ENCODE peak calls at places on chromosomes 7 and 10, in five cellular contexts. G is NCI-H2081, P is H7, X is Calu3, R is neuronal stem cell. D is an unnamed sample.

GRCh38 chr10:104199567-104199966 is 32.6 kb downstream of the CFAP43 start:
- DNase-seq in P (no peak), G (no peak), X (no peak), R (no peak), D (no peak)

GRCh38 chr7:158782638-158783490 is 46.4 kb downstream of the ESYT2 start:
- DNase-seq in G (no peak), X (peak), R (no peak), P (no peak), D (peak)

GRCh38 chr10:76432274-76433012 is 1001.0 kb downstream of the LRMDA start:
- DNase-seq in G (no peak), R (no peak), X (no peak), P (no peak), D (peak)

GRCh38 chr10:33623677-33624076 is 289.2 kb upstream of the NRP1 start:
- DNase-seq in P (no peak), G (no peak), R (no peak), X (no peak), D (no peak)

GRCh38 chr10:93947055-93947454 is 46.7 kb upstream of the PLCE1 start:
- DNase-seq in P (no peak), G (no peak), R (no peak), X (no peak), D (peak)

GRCh38 chr10:104350146-104350635 is 3.4 kb upstream of the CFAP58 start:
- DNase-seq in G (peak), R (no peak), X (no peak), P (peak), D (no peak)

GRCh38 chr10:69769395-69769989 is 32.2 kb upstream of the COL13A1 start:
- DNase-seq in G (no peak), X (peak), P (peak), R (no peak), D (peak)

GRCh38 chr7:140873473-140873872 is 51.3 kb downstream of the BRAF start:
- DNase-seq in R (no peak), G (no peak), P (no peak), X (no peak), D (no peak)

GRCh38 chr10:86371116-86371515 is 4.5 kb upstream of the GRID1 start:
- DNase-seq in X (no peak), P (no peak), R (no peak), G (no peak), D (no peak)

GRCh38 chr10:74704629-74705360 is 121.6 kb upstream of the KAT6B start:
- DNase-seq in X (no peak), G (peak), R (no peak), P (no peak), D (no peak)

GRCh38 chr7:8125680-8126444 is 136.1 kb downstream of the ICA1 start:
- DNase-seq in R (no peak), G (no peak), P (no peak), X (no peak), D (no peak)

GRCh38 chr10:117610321-117610720 is 67.8 kb downstream of the EMX2 start:
- DNase-seq in X (no peak), G (no peak), P (peak), R (no peak), D (no peak)

GRCh38 chr10:4867520-4868356 is 41.7 kb downstream of the AKR1E2 start:
- DNase-seq in G (no peak), P (no peak), X (no peak), R (no peak), D (no peak)

GRCh38 chr10:124575107-124576035 is 113.7 kb downstream of the LHPP start:
- DNase-seq in G (no peak), R (no peak), X (no peak), P (peak), D (no peak)

GRCh38 chr10:91891285-91892001 is 17.8 kb downstream of the FGFBP3 start:
- DNase-seq in X (no peak), R (no peak), G (no peak), P (no peak), D (no peak)

GRCh38 chr7:8455426-8455825 is 22.0 kb downstream of the NXPH1 start:
- DNase-seq in X (no peak), P (no peak), G (no peak), R (no peak), D (no peak)

GRCh38 chr7:79298145-79298760 is 155.2 kb downstream of the MAGI2 start:
- DNase-seq in X (peak), R (peak), G (peak), P (peak), D (peak)

GRCh38 chr10:110471566-110472139 is 26.1 kb upstream of the DUSP5 start:
- DNase-seq in X (no peak), G (no peak), R (no peak), P (peak), D (no peak)

GRCh38 chr10:34895977-34896376 is 80.9 kb upstream of the PARD3 start:
- DNase-seq in R (no peak), G (no peak), P (no peak), X (no peak), D (no peak)

GRCh38 chr7:106082087-106082854 is 29.8 kb downstream of the SYPL1 start:
- DNase-seq in R (no peak), P (no peak), G (no peak), X (no peak), D (no peak)

GRCh38 chr7:100951888-100952560 is 2.7 kb downstream of the MUC3A start:
- DNase-seq in R (no peak), G (no peak), X (no peak), P (no peak), D (no peak)

GRCh38 chr10:32963102-32963501 is 5.1 kb upstream of the ITGB1 start:
- DNase-seq in R (no peak), P (no peak), X (no peak), G (no peak), D (no peak)

GRCh38 chr10:31467791-31468535 is 148.9 kb downstream of the ZEB1 start:
- DNase-seq in P (peak), R (no peak), G (no peak), X (peak), D (peak)

GRCh38 chr10:94403034-94403822 is 887 bp downstream of the TBC1D12 start:
- DNase-seq in X (peak), G (peak), R (peak), P (peak), D (peak)

GRCh38 chr10:3995302-3996210 is 210.5 kb upstream of the KLF6 start:
- DNase-seq in P (no peak), X (no peak), R (no peak), G (no peak), D (no peak)

GRCh38 chr7:92517626-92518025 is 10.7 kb downstream of the PEX1 start:
- DNase-seq in G (no peak), X (no peak), P (no peak), R (no peak), D (no peak)

GRCh38 chr7:33998487-33998886 is 93.1 kb downstream of the BMPER start:
- DNase-seq in R (no peak), G (no peak), P (no peak), X (no peak), D (peak)

GRCh38 chr7:90483236-90483635 is 13.8 kb downstream of the PTTG1IP2 start:
- DNase-seq in G (no peak), X (no peak), P (no peak), R (no peak), D (no peak)

D was measured in testis.